ENCODE peak calls at places on chromosome 3, in six cellular contexts. One of them, this sample, is unnamed.

GRCh38 chr3:23019596-23020300 is 183.4 kb upstream of the UBE2E2 start:
- DNase-seq in A549: no peak
- DNase-seq in cardiac fibroblast: peak; percentile 67
- DNase-seq in brain microvascular endothelial cell: peak; percentile 36
- DNase-seq in pancreas: no peak
- DNase-seq in HepG2: no peak
- DNase-seq in this sample: no peak

GRCh38 chr3:158053386-158053785 is 52.8 kb downstream of the SHOX2 start:
- DNase-seq in A549: no peak
- DNase-seq in cardiac fibroblast: no peak
- DNase-seq in brain microvascular endothelial cell: no peak
- DNase-seq in pancreas: no peak
- DNase-seq in HepG2: no peak
- DNase-seq in this sample: no peak

GRCh38 chr3:42148982-42149432 is 57.9 kb downstream of the TRAK1 start:
- DNase-seq in A549: no peak
- DNase-seq in cardiac fibroblast: peak; percentile 83
- DNase-seq in brain microvascular endothelial cell: peak; percentile 95
- DNase-seq in pancreas: no peak
- DNase-seq in HepG2: no peak
- DNase-seq in this sample: peak; percentile 50

GRCh38 chr3:171772427-171773056 is 37.7 kb downstream of the PLD1 start:
- DNase-seq in A549: peak; percentile 38
- DNase-seq in cardiac fibroblast: peak; percentile 83
- DNase-seq in brain microvascular endothelial cell: peak; percentile 71
- DNase-seq in pancreas: peak; percentile 61
- DNase-seq in HepG2: peak; percentile 46
- DNase-seq in this sample: peak; percentile 45

GRCh38 chr3:13723676-13724207 is 156.1 kb downstream of the WNT7A start:
- DNase-seq in A549: no peak
- DNase-seq in cardiac fibroblast: no peak
- DNase-seq in brain microvascular endothelial cell: no peak
- DNase-seq in pancreas: no peak
- DNase-seq in HepG2: no peak
- DNase-seq in this sample: no peak

GRCh38 chr3:120931593-120931992 is 23.6 kb downstream of the STXBP5L start:
- DNase-seq in A549: no peak
- DNase-seq in cardiac fibroblast: no peak
- DNase-seq in brain microvascular endothelial cell: no peak
- DNase-seq in pancreas: no peak
- DNase-seq in HepG2: no peak
- DNase-seq in this sample: no peak

GRCh38 chr3:186057594-186057993 is 51.3 kb downstream of the ETV5 start:
- DNase-seq in A549: no peak
- DNase-seq in cardiac fibroblast: peak; percentile 63
- DNase-seq in brain microvascular endothelial cell: peak; percentile 62
- DNase-seq in pancreas: no peak
- DNase-seq in HepG2: no peak
- DNase-seq in this sample: no peak

GRCh38 chr3:177300039-177300833 is 103.0 kb upstream of the TBL1XR1 start:
- DNase-seq in A549: no peak
- DNase-seq in cardiac fibroblast: peak; percentile 68
- DNase-seq in brain microvascular endothelial cell: peak; percentile 42
- DNase-seq in pancreas: peak; percentile 41
- DNase-seq in HepG2: peak; percentile 49
- DNase-seq in this sample: no peak

GRCh38 chr3:99639579-99639978 is 1.2 kb downstream of the COL8A1 start:
- DNase-seq in A549: no peak
- DNase-seq in cardiac fibroblast: peak; percentile 48
- DNase-seq in brain microvascular endothelial cell: no peak
- DNase-seq in pancreas: no peak
- DNase-seq in HepG2: no peak
- DNase-seq in this sample: no peak

GRCh38 chr3:115518100-115518852 is 105.0 kb upstream of the GAP43 start:
- DNase-seq in A549: no peak
- DNase-seq in cardiac fibroblast: peak; percentile 87
- DNase-seq in brain microvascular endothelial cell: peak; percentile 71
- DNase-seq in pancreas: peak; percentile 17
- DNase-seq in HepG2: no peak
- DNase-seq in this sample: no peak

GRCh38 chr3:30607032-30607833 is 832 bp downstream of the TGFBR2 start:
- DNase-seq in A549: no peak
- DNase-seq in cardiac fibroblast: peak; percentile 68
- DNase-seq in brain microvascular endothelial cell: no peak
- DNase-seq in pancreas: peak; percentile 64
- DNase-seq in HepG2: no peak
- DNase-seq in this sample: peak; percentile 29

GRCh38 chr3:185658504-185658912 is 72.4 kb downstream of the SENP2 start:
- DNase-seq in A549: peak; percentile 13
- DNase-seq in cardiac fibroblast: peak; percentile 98
- DNase-seq in brain microvascular endothelial cell: peak; percentile 99
- DNase-seq in pancreas: peak; percentile 20
- DNase-seq in HepG2: peak; percentile 14
- DNase-seq in this sample: no peak

GRCh38 chr3:33886015-33886414 is 87.6 kb downstream of the PDCD6IP start:
- DNase-seq in A549: no peak
- DNase-seq in cardiac fibroblast: no peak
- DNase-seq in brain microvascular endothelial cell: no peak
- DNase-seq in pancreas: no peak
- DNase-seq in HepG2: no peak
- DNase-seq in this sample: no peak

GRCh38 chr3:68931406-68932149 is 769 bp downstream of the TAFA4 start:
- DNase-seq in A549: no peak
- DNase-seq in cardiac fibroblast: no peak
- DNase-seq in brain microvascular endothelial cell: no peak
- DNase-seq in pancreas: peak; percentile 8
- DNase-seq in HepG2: no peak
- DNase-seq in this sample: no peak

GRCh38 chr3:80405618-80406017 is 637.8 kb upstream of the ROBO1 start:
- DNase-seq in A549: no peak
- DNase-seq in cardiac fibroblast: no peak
- DNase-seq in brain microvascular endothelial cell: no peak
- DNase-seq in pancreas: no peak
- DNase-seq in HepG2: no peak
- DNase-seq in this sample: no peak
- TF ChIP-seq CTCF in A549: no peak
- TF ChIP-seq CTCF in cardiac fibroblast: no peak
- TF ChIP-seq CTCF in brain microvascular endothelial cell: no peak
- TF ChIP-seq CTCF in pancreas: no peak
- TF ChIP-seq CTCF in HepG2: no peak
- TF ChIP-seq CTCF in this sample: no peak

GRCh38 chr3:61894988-61895935 is 333.9 kb downstream of the PTPRG start:
- DNase-seq in A549: peak; percentile 25
- DNase-seq in cardiac fibroblast: peak; percentile 86
- DNase-seq in brain microvascular endothelial cell: peak; percentile 86
- DNase-seq in pancreas: peak; percentile 68
- DNase-seq in HepG2: peak; percentile 12
- DNase-seq in this sample: no peak
- TF ChIP-seq CTCF in A549: no peak
- TF ChIP-seq CTCF in cardiac fibroblast: no peak
- TF ChIP-seq CTCF in brain microvascular endothelial cell: peak; percentile 25
- TF ChIP-seq CTCF in pancreas: no peak
- TF ChIP-seq CTCF in HepG2: no peak
- TF ChIP-seq CTCF in this sample: no peak

DNA sequence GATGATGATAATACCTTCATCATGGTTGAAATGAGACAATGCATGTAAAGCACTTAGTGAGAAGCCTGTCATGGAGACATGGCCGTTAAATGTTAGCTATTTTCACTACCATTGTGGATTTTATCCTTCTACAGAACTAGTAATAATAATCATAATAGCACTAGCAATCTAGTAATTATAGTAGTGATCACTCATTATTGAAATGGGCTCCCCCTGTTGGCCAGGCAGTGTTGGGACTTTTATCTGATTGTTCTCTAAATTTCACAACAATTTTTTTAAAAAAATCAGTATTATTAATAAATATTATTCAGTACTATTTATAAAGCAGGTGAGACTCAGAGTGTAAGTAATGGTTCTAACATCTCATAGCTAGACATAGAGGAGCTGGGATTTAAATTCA is 396.3 kb downstream of the IL5RA start:
- DNase-seq in A549: no peak
- DNase-seq in cardiac fibroblast: no peak
- DNase-seq in brain microvascular endothelial cell: no peak
- DNase-seq in pancreas: no peak
- DNase-seq in HepG2: no peak
- DNase-seq in this sample: no peak
- TF ChIP-seq CTCF in A549: peak; percentile 12
- TF ChIP-seq CTCF in cardiac fibroblast: no peak
- TF ChIP-seq CTCF in brain microvascular endothelial cell: no peak
- TF ChIP-seq CTCF in pancreas: no peak
- TF ChIP-seq CTCF in HepG2: no peak
- TF ChIP-seq CTCF in this sample: peak; percentile 56

DNA sequence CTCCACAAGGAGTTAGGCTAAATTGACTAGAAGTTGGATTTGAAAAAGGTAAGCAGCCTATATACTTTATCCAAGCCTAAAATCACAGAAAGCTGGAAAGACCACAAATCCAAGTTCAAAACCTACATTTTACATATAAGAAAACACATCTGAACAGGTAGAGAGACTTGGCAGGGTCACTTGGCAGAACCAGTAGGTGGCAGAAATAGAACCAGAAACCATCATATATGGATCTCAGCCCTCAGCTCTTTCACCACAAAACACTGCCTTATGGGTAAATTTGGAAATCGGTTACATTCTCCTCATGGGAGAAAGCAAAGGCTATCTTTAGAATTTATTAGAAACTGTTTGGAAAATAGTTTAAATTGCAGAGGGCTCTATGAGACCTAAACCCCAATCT is 44.2 kb downstream of the MKRN2 start:
- DNase-seq in A549: peak; percentile 21
- DNase-seq in cardiac fibroblast: peak; percentile 31
- DNase-seq in brain microvascular endothelial cell: no peak
- DNase-seq in pancreas: no peak
- DNase-seq in HepG2: peak; percentile 12
- DNase-seq in this sample: no peak
- TF ChIP-seq CTCF in A549: no peak
- TF ChIP-seq CTCF in cardiac fibroblast: peak; percentile 5
- TF ChIP-seq CTCF in brain microvascular endothelial cell: no peak
- TF ChIP-seq CTCF in pancreas: no peak
- TF ChIP-seq CTCF in HepG2: no peak
- TF ChIP-seq CTCF in this sample: no peak

GRCh38 chr3:134357914-134358811 is 16.1 kb downstream of the AMOTL2 start:
- DNase-seq in A549: no peak
- DNase-seq in cardiac fibroblast: peak; percentile 97
- DNase-seq in brain microvascular endothelial cell: peak; percentile 92
- DNase-seq in pancreas: no peak
- DNase-seq in HepG2: peak; percentile 87
- DNase-seq in this sample: no peak
- TF ChIP-seq CTCF in A549: peak; percentile 41
- TF ChIP-seq CTCF in cardiac fibroblast: peak; percentile 45
- TF ChIP-seq CTCF in brain microvascular endothelial cell: peak; percentile 74
- TF ChIP-seq CTCF in pancreas: no peak
- TF ChIP-seq CTCF in HepG2: peak; percentile 70
- TF ChIP-seq CTCF in this sample: peak; percentile 41

DNA sequence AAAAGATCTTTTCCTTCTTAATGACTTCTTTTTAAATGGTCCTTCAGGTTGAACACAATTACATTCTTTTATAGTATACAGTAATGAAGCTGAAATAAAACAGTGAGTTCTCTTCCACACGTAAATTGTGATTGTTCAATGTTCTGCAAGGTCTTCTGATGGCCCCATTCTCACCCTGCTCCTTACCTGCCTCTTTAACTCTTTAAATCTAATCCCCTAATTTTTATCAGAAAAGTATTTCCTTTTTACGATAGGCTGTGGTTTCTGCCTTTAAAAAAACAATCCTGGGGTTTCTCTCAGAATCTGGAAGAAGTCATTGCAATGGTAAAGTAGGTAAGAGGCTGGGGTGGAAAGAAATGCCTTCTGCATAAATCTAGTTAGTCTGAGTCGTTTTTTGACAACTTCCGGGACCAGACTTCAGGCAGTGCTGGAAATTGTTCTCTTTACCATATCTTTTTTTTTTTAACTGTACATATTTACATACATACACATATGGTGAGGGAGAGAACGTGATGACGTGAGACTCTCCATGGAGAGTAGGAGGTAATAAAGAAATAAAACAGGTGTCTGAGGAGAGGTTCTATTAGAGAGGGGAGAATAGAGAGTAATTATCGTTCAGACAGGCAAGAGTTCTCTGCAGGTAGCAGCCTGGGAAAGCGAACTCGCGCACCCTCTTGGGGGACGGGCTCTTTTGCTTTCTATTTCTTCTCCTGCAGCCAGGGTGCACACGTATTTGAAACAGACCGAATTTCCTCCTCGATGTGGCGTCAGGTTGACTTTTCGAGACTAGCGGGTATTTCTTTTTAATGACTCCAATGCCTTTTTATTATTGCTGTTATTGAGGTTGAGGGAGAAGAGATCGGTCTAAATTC is at the start of gene SIDT1:
- DNase-seq in A549: peak; percentile 31
- DNase-seq in cardiac fibroblast: peak; percentile 17
- DNase-seq in brain microvascular endothelial cell: no peak
- DNase-seq in pancreas: peak; percentile 20
- DNase-seq in HepG2: no peak
- DNase-seq in this sample: no peak
- TF ChIP-seq CTCF in A549: no peak
- TF ChIP-seq CTCF in cardiac fibroblast: no peak
- TF ChIP-seq CTCF in brain microvascular endothelial cell: peak; percentile 23
- TF ChIP-seq CTCF in pancreas: no peak
- TF ChIP-seq CTCF in HepG2: no peak
- TF ChIP-seq CTCF in this sample: peak; percentile 18

GRCh38 chr3:16595778-16596177 is 9.4 kb downstream of the DAZL start:
- DNase-seq in A549: no peak
- DNase-seq in cardiac fibroblast: no peak
- DNase-seq in brain microvascular endothelial cell: no peak
- DNase-seq in pancreas: no peak
- DNase-seq in HepG2: no peak
- DNase-seq in this sample: no peak
- TF ChIP-seq CTCF in A549: no peak
- TF ChIP-seq CTCF in cardiac fibroblast: peak; percentile 5
- TF ChIP-seq CTCF in brain microvascular endothelial cell: no peak
- TF ChIP-seq CTCF in pancreas: no peak
- TF ChIP-seq CTCF in HepG2: no peak
- TF ChIP-seq CTCF in this sample: no peak

This sample was measured in neural crest cell.